ENCODE peak calls at places on chromosome 13, in five cellular contexts. B is CD8-positive, alpha-beta memory T cell; S is right atrium auricular region; W is testis; K is kidney epithelial cell. G is an unnamed sample.

GRCh38 chr13:61728468-61728867 is 312.8 kb upstream of the PCDH20 start:
- DNase-seq in W (no peak), K (no peak), B (no peak), S (no peak), G (no peak)

GRCh38 chr13:50531917-50532899 is 311.3 kb downstream of the DLEU7 start:
- DNase-seq in S (no peak), K (no peak), W (no peak), B (no peak), G (no peak)

GRCh38 chr13:108595416-108596257 is 33.8 kb upstream of the MYO16 start:
- DNase-seq in B (no peak), S (no peak), W (no peak), K (no peak), G (no peak)

GRCh38 chr13:35499131-35500051 is 22.9 kb upstream of the MAB21L1 start:
- DNase-seq in W (no peak), K (no peak), S (no peak), B (no peak), G (no peak)

GRCh38 chr13:108361769-108362168 is 92.3 kb downstream of the TNFSF13B start:
- DNase-seq in S (no peak), K (no peak), B (no peak), W (no peak), G (no peak)

GRCh38 chr13:37884674-37885073 is 15.1 kb upstream of the TRPC4 start:
- DNase-seq in B (no peak), W (no peak), K (no peak), S (no peak), G (no peak)

GRCh38 chr13:19088416-19088815 is 93.2 kb downstream of the TUBA3C start:
- DNase-seq in S (no peak), B (no peak), W (no peak), K (no peak), G (no peak)

GRCh38 chr13:103299079-103299478 is 232.9 kb upstream of the SLC10A2 start:
- DNase-seq in K (no peak), W (no peak), S (no peak), B (no peak), G (no peak)

GRCh38 chr13:74487091-74487722 is 353.0 kb upstream of the KLF12 start:
- DNase-seq in W (no peak), B (no peak), K (no peak), S (no peak), G (no peak)

GRCh38 chr13:43846496-43846895 is 33.0 kb downstream of the CCDC122 start:
- DNase-seq in S (no peak), B (no peak), W (no peak), K (no peak), G (no peak)

GRCh38 chr13:20446405-20446804 is 79.3 kb downstream of the CRYL1 start:
- DNase-seq in K (no peak), B (no peak), W (no peak), S (no peak), G (no peak)

GRCh38 chr13:49443689-49444516 is at the start of the genes CAB39L and SETDB2:
- DNase-seq in K (peak; percentile 96), B (peak; percentile 97), S (peak; percentile 99), W (peak; percentile 100), G (peak; percentile 100)

GRCh38 chr13:98496966-98497365 is 79.9 kb downstream of the STK24 start:
- DNase-seq in K (no peak), B (no peak), S (no peak), W (no peak), G (no peak)

GRCh38 chr13:98496239-98496668 is 80.7 kb downstream of the STK24 start:
- DNase-seq in B (no peak), S (peak; percentile 88), W (no peak), K (no peak), G (peak; percentile 93)

GRCh38 chr13:98494769-98495168 is 82.1 kb downstream of the STK24 start:
- DNase-seq in S (no peak), K (no peak), B (no peak), W (no peak), G (no peak)

GRCh38 chr13:98493035-98493401 is 83.9 kb downstream of the STK24 start:
- DNase-seq in K (no peak), W (no peak), S (no peak), B (no peak), G (no peak)

GRCh38 chr13:98495627-98496238 is 81.2 kb downstream of the STK24 start:
- DNase-seq in K (no peak), S (no peak), W (no peak), B (no peak), G (no peak)
- H3K4me3 ChIP-seq in K (no peak overlapping the region), S (no peak overlapping the region), W (no peak overlapping the region), B (no peak overlapping the region), G (peak overlapping the region; percentile 11)

DNA sequence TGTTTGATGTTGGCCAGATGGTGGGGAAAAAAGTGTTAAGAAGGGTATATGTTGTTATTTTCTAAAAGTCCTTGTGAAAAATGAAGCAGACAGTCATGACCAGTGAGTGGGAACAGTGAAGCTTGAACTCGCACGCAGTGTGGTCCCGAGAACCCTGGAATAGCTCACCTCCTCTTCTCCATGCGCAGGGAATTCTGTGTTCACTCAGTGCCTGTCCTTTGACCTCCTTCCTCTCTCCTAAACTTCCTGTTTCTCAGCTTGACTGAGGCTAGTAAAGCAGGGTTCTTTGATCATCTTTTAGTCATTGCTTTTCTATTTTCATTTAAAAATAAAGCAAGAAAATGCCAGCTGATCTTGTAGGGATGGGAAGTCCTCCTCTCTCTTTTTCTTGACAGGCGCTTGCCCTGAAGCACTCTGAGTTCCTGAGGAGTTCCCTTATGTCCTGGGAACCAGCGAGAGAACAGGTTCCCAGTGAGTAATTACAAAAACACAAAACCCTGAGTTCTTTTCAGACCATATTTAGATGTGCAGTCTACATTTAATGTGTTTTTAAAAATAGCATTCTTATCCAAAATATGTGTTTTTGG is 62.8 kb downstream of the ARHGEF7 start:
- DNase-seq in K (no peak), B (no peak), W (no peak), S (no peak), G (no peak)
- H3K4me3 ChIP-seq in K (no peak overlapping the region), B (no peak overlapping the region), W (no peak overlapping the region), S (no peak overlapping the region), G (no peak overlapping the region)

GRCh38 chr13:99660101-99660500 is 158.8 kb downstream of the TM9SF2 start:
- DNase-seq in W (no peak), B (no peak), K (no peak), S (no peak), G (no peak)

GRCh38 chr13:99659234-99659633 is 158.0 kb downstream of the TM9SF2 start:
- DNase-seq in W (no peak), B (no peak), K (no peak), S (no peak), G (no peak)

GRCh38 chr13:99656843-99657506 is 155.7 kb downstream of the TM9SF2 start:
- DNase-seq in B (no peak), K (no peak), S (no peak), W (no peak), G (no peak)

GRCh38 chr13:99657848-99658265 is 156.6 kb downstream of the TM9SF2 start:
- DNase-seq in S (peak; percentile 64), K (no peak), B (no peak), W (peak; percentile 64), G (no peak)

DNA sequence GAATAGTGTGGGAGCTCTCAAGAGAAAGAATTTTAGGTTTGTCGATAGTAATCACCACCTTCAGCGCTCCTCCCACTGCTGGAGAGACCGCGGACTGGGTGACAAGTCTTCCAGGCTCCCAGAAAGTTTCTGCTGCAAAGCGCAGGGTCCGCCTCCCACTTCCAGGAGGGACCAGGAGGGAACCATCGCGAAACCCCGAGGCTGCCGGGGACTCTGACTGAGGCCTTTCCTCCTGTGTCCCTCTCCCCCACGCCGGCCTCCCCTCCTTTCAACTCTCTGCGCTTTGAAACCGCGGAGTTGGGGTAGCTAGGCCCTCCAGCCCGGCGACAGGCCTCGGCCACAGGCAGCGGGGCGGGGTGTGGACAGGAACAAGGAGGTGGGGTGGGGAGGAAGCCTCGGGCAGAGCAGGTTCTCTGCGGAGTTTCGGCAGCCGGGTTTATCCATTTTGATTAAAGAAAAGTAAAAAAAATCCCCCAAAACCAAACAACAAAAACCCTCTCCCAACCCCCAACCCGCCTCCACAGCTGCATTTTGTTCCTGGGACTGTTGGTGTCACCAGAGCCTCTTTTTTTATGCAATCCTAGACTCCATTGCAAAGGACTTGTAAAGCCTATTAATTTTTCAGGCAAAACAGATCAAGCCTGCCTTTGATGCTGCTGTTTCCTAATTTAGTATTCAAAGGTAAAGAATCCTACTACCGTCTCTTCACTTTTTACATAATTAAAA is 157.2 kb downstream of the TM9SF2 start:
- DNase-seq in K (no peak), B (peak; percentile 21), S (peak; percentile 71), W (peak; percentile 58), G (peak; percentile 83)
- H3K4me3 ChIP-seq in K (peak overlapping the region; percentile 26), B (peak overlapping the region; percentile 55), S (peak overlapping the region; percentile 63), W (peak overlapping the region; percentile 22), G (peak overlapping the region; percentile 45)

DNA sequence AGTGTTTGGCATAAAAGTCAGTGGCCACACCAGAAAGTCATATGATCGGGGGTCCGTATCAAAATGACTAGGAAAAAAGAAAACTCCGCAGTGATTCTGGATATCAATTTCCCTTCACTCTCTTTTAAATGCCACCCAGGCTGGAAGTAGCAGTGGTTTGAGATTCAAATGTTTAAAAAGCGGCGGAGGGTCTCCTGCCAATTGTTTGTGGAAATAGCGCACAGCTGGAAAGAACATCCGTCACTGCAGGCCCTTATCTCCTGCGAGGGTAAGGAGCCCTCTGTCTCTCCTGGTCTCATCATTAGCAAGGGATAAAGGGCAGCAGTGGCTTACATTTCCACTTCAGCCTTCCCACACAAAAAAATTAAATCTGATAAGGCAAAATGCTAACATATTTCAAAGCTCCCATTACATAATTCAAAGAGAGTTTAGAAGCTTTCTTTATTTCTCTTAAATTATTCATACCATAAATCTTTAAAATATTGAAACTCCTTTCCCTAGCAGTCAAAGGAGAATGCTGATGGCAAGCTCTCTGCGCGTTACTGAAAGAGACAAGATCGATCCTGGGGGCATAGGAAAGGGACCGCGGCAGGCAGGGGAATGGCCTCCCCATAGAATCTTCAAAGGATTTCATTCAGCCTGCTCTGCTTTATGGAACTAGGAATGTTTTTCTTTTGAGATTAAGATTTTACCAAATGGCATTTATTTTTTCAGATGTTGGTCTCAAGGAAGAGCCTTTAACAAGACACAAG is 35.0 kb downstream of the AMER2 start:
- DNase-seq in S (no peak), K (no peak), W (no peak), B (no peak), G (no peak)
- H3K4me3 ChIP-seq in S (no peak overlapping the region), K (no peak overlapping the region), W (no peak overlapping the region), B (no peak overlapping the region), G (no peak overlapping the region)

GRCh38 chr13:111210945-111211469 is 95.9 kb downstream of the ARHGEF7 start:
- DNase-seq in S (no peak), W (no peak), B (no peak), K (no peak), G (no peak)
- H3K4me3 ChIP-seq in S (no peak overlapping the region), W (no peak overlapping the region), B (no peak overlapping the region), K (no peak overlapping the region), G (no peak overlapping the region)

GRCh38 chr13:94925263-94925662 is 212.9 kb upstream of the SOX21 start:
- DNase-seq in W (no peak), S (no peak), B (no peak), K (no peak), G (no peak)
- H3K4me3 ChIP-seq in W (no peak overlapping the region), S (no peak overlapping the region), B (no peak overlapping the region), K (no peak overlapping the region), G (no peak overlapping the region)

GRCh38 chr13:114141261-114141996 is 9.0 kb upstream of the RASA3 start:
- DNase-seq in B (no peak), K (no peak), S (no peak), W (no peak), G (no peak)
- H3K4me3 ChIP-seq in B (peak overlapping the region; percentile 34), K (no peak overlapping the region), S (no peak overlapping the region), W (no peak overlapping the region), G (no peak overlapping the region)

GRCh38 chr13:90238433-90238832 is 1109.1 kb upstream of the MIR17HG start:
- DNase-seq in B (no peak), K (no peak), W (no peak), S (no peak), G (no peak)
- H3K4me3 ChIP-seq in B (no peak overlapping the region), K (no peak overlapping the region), W (no peak overlapping the region), S (no peak overlapping the region), G (no peak overlapping the region)

GRCh38 chr13:75763511-75763910 is 127.4 kb downstream of the LMO7 start:
- DNase-seq in W (no peak), B (no peak), K (no peak), S (no peak), G (no peak)
- H3K4me3 ChIP-seq in W (no peak overlapping the region), B (no peak overlapping the region), K (no peak overlapping the region), S (no peak overlapping the region), G (no peak overlapping the region)

G was measured in suprapubic skin.